ENCODE peak calls at places on chromosome 4, in nine cellular contexts. D is neural crest cell, E is HFFc6, Q is WTC11, Y is psoas muscle, W is fibroblast of mammary gland, T is right atrium auricular region, R is endodermal cell, G is lower leg skin. C is an unnamed sample.

GRCh38 chr4:7987148-7987989 is 47.7 kb upstream of the AFAP1 start:
- DNase-seq in D (peak), E (peak), Q (peak), Y (peak), W (peak), T (peak), R (peak), G (peak), C (peak)

GRCh38 chr4:78414116-78414515 is 137.5 kb upstream of the ANXA3 start:
- DNase-seq in D (no peak), E (peak), Q (no peak), Y (no peak), W (peak), T (no peak), R (no peak), G (no peak), C (no peak)

GRCh38 chr4:122744229-122744628 is 11.7 kb downstream of the BBS12 start:
- DNase-seq in D (no peak), E (peak), Q (no peak), Y (no peak), W (peak), T (no peak), R (no peak), G (no peak), C (peak)

GRCh38 chr4:7744131-7744804 is 195.4 kb downstream of the AFAP1 start:
- DNase-seq in D (no peak), E (no peak), Q (no peak), Y (peak), W (no peak), T (no peak), R (no peak), G (no peak), C (no peak)

GRCh38 chr4:3683744-3684421 is 82.3 kb upstream of the ADRA2C start:
- DNase-seq in D (no peak), E (no peak), Q (peak), Y (peak), W (no peak), T (no peak), R (peak), G (no peak), C (no peak)

GRCh38 chr4:17941731-17942130 is 79.8 kb downstream of the LCORL start:
- DNase-seq in D (no peak), E (no peak), Q (no peak), Y (no peak), W (peak), T (no peak), R (no peak), G (no peak), C (no peak)

GRCh38 chr4:4866124-4866832 is 6.8 kb downstream of the MSX1 start:
- DNase-seq in D (no peak), E (no peak), Q (no peak), Y (peak), W (no peak), T (no peak), R (peak), G (no peak), C (peak)

GRCh38 chr4:7837597-7838135 is 102.0 kb downstream of the AFAP1 start:
- DNase-seq in D (no peak), E (no peak), Q (no peak), Y (no peak), W (no peak), T (no peak), R (no peak), G (no peak), C (no peak)

GRCh38 chr4:25925486-25926201 is 11.6 kb downstream of the SMIM20 start:
- DNase-seq in D (peak), E (peak), Q (peak), Y (no peak), W (peak), T (no peak), R (peak), G (no peak), C (peak)

GRCh38 chr4:138677651-138678202 is 337.9 kb upstream of the NOCT start:
- DNase-seq in D (no peak), E (no peak), Q (no peak), Y (no peak), W (no peak), T (no peak), R (no peak), G (no peak), C (no peak)

GRCh38 chr4:5719329-5720055 is 8.5 kb downstream of the EVC start:
- DNase-seq in D (no peak), E (no peak), Q (no peak), Y (no peak), W (no peak), T (no peak), R (no peak), G (no peak), C (no peak)

GRCh38 chr4:185849543-185850185 is 37.7 kb upstream of the SORBS2 start:
- DNase-seq in D (no peak), E (no peak), Q (no peak), Y (no peak), W (peak), T (peak), R (no peak), G (peak), C (no peak)

GRCh38 chr4:133720001-133720400 is 481.6 kb downstream of the PABPC4L start:
- DNase-seq in D (no peak), E (no peak), Q (no peak), Y (no peak), W (no peak), T (no peak), R (no peak), G (no peak), C (no peak)

DNA sequence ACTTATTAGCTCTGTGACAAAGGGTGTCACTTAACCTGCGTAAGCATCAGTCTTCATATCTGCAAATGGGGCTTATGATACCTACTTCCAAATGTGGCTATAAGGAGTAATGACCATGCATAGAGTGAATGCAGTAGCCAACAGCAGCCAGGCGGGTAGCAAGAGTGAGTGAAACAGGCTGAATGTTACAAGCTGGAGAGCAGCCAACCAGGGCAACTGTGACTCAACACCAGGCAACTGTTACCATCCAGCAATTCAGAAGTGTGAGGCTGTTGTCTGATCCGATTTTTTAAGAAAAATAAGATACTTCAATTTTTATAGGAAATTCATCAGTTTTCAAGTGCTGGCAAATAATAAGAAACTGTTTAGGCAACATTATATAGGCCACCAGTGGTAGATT is 270.2 kb upstream of the TAPT1 start:
- DNase-seq in D (no peak), E (peak), Q (no peak), Y (no peak), W (peak), T (no peak), R (no peak), G (no peak), C (peak)
- TF ChIP-seq CTCF in D (no peak), E (peak), Q (no peak), Y (no peak), W (no peak), T (no peak), R (no peak), G (no peak), C (no peak)

GRCh38 chr4:67549123-67549522 is 3.8 kb upstream of the CENPC start:
- DNase-seq in D (no peak), E (no peak), Q (no peak), Y (no peak), W (peak), T (no peak), R (no peak), G (no peak), C (no peak)
- TF ChIP-seq CTCF in D (peak), E (peak), Q (no peak), Y (no peak), W (peak), T (no peak), R (peak), G (no peak), C (no peak)

DNA sequence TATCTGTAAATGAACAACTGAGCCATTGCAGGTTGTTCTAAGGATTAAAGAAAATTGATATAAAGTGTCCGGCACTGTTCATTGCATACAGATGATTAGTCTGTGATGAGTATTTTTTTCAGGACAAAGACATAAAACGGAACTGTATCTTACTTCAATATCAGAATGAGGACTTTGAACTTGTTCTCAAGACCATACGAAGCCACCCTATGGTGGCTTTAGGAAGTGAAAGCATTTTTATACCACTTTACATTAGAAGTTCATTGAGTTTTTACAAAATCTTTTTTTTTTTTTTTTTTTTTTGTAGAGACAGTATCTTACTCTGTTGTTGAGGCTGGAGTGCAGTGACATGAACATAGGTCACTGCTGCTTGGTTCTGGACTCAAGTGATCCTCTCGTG is 45.2 kb upstream of the TRIM2 start:
- DNase-seq in D (no peak), E (no peak), Q (no peak), Y (no peak), W (no peak), T (no peak), R (no peak), G (no peak), C (no peak)
- TF ChIP-seq CTCF in D (peak), E (peak), Q (no peak), Y (no peak), W (peak), T (no peak), R (peak), G (no peak), C (peak)

GRCh38 chr4:147407261-147408045 is 73.4 kb upstream of the EDNRA start:
- DNase-seq in D (no peak), E (no peak), Q (peak), Y (no peak), W (peak), T (no peak), R (peak), G (no peak), C (peak)
- TF ChIP-seq CTCF in D (peak), E (peak), Q (peak), Y (no peak), W (peak), T (no peak), R (peak), G (no peak), C (peak)

DNA sequence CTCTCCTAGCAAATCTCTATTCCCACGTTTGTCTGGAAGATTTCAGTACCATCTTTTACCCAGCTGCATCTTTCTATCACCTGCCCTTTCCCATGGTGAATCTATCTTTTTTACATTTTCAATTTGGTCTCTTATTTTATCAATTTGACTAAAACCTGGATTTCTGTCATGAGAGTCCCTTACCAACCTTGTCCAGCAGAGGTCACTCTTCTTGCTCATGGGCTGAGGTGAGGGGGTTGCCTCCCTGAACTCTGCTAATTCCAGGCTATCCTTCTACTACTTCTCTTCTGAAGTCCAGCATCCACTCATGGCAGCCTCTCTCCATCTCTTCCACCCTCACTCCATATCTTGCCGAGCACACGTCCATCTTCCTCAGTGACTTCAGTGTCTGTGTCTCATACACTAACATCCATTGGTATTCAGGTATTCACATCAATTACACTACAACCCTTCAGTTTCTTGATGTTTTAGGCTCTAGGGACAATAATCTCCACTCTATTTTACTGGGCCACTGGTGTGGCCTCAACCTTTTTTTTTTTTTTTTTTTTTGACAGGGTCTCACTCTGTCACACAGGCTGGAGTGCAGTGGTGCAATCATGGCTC is 17.8 kb upstream of the ZNF827 start:
- DNase-seq in D (peak), E (peak), Q (peak), Y (no peak), W (peak), T (no peak), R (peak), G (no peak), C (peak)
- TF ChIP-seq CTCF in D (peak), E (peak), Q (peak), Y (peak), W (peak), T (peak), R (peak), G (no peak), C (peak)

DNA sequence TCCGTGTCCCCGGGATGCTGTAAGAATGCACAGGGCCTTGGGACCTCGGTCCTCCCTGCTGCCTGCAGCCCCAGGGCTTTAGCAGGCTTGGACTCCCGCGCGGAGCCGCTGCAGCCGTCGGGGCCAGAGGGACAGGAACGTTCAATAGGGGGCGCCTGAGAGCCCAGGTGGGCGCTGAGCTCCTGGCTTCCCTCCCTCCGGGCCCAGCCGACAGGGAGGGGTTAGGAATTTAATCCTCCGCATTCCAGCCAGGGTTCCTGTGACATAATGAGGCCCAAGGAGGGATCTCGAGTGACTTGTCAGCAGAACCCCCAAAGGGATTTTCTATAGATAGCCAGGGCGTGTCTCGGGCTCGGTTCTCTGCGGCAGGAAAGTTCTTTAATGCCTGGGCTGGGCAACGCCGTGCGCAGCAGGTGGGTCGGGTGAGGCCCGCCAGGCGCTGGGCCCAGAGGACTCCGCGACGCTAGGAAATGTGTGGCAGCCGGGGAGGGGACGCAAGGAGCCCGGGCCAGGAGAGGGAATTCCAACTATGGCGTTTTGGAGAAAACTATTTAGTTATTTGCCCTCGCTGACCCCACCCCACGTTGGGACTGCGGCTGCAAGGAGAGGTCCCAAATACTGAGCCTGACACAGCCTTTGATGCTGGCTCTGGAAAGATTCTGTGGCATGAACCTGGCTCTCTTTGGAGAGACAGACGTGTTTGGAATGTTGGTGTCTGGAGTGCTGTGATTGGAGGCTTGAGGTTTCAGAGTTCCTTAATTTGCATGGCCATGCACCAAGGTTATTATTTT is 285.2 kb upstream of the GATB start:
- DNase-seq in D (peak), E (no peak), Q (peak), Y (peak), W (no peak), T (no peak), R (peak), G (no peak), C (no peak)
- TF ChIP-seq CTCF in D (peak), E (peak), Q (peak), Y (peak), W (peak), T (peak), R (peak), G (no peak), C (peak)

DNA sequence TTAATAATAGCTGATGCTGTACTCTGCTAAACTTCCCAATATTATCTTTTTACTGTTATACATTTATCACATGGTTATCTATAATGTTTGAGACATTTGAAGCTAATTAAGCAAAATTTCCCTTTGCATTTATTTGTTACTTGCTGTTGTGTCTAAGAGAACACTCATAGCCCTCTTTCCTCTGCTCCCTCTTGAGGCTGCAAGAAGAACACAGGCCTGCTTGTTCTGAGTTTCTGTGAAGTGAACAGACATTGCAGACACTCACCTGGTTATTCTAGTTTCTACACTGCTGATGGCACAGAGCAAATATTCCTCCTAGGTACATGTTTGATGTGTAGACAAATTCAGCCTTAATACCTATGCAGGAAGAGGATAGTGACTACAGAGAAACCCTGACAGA is 367.8 kb downstream of the GASK1B start:
- DNase-seq in D (no peak), E (no peak), Q (no peak), Y (no peak), W (peak), T (no peak), R (no peak), G (no peak), C (peak)
- TF ChIP-seq CTCF in D (peak), E (no peak), Q (no peak), Y (no peak), W (peak), T (no peak), R (peak), G (no peak), C (peak)

GRCh38 chr4:182955411-182955810 is 38.2 kb upstream of the DCTD start:
- DNase-seq in D (no peak), E (peak), Q (no peak), Y (no peak), W (no peak), T (no peak), R (no peak), G (no peak), C (no peak)
- TF ChIP-seq CTCF in D (no peak), E (no peak), Q (no peak), Y (no peak), W (no peak), T (no peak), R (no peak), G (no peak), C (no peak)

DNA sequence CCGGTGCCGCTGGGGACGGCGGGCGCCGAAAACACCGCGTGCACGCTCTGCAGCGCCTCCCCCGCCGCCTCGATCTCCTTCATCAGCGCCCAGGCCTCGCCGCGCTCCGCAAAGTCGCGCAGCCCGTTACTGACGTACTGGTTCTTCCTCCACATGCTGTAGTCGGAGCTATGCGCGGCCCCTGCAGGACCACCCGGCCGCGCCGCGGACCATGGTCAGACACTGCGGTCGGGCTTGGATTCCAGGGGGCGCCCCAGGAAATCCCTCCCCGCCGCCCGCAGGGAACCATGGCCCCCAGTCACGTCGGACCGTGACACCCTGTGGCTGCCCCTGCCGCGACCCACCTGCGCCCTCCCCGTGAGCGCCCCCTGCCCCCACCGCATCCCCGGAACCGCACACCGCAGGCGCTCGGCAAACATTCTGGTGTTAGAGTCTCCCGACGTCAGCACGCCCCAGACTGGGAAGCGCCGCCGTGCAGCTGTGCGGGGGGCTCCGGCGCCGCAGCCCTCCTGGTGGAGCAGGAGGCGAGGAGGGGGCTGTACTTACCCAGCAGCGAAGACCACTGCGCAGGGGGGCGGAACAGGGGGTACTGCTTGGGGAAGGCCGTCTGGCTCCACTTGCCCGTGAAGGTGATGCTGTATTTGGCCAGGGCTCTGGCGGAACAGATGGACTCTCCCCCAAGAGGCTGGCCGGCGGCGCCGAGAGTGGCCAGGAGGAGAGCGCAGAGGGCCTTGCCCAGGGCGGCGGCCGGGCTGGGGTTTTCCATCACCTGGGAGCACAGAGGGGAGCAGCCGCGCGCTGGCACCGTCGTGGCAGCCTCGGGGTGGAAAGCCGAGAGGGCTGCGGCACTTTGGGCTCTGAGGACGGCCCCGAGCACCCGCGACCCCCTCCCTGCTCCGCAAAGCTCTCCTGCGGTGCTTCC is 816 bp downstream of the SPON2 start:
- DNase-seq in D (no peak), E (no peak), Q (peak), Y (peak), W (no peak), T (no peak), R (peak), G (no peak), C (no peak)
- TF ChIP-seq CTCF in D (no peak), E (peak), Q (no peak), Y (no peak), W (no peak), T (no peak), R (peak), G (no peak), C (no peak)